ENCODE peak calls at places on chromosomes 11 and 22, in four cellular contexts. V, A, E and S are unnamed samples.

GRCh38 chr11:117226388-117227385 is 5.2 kb downstream of the PCSK7 start:
- DNase-seq in V (peak; percentile 64), A (no peak), E (peak; percentile 22), S (no peak)

GRCh38 chr22:39130152-39130704 is 22.3 kb downstream of the CBX7 start:
- DNase-seq in V (no peak), A (no peak), E (no peak), S (no peak)

GRCh38 chr11:71182791-71183556 is 69.4 kb downstream of the SHANK2 start:
- DNase-seq in V (no peak), A (no peak), E (no peak), S (peak; percentile 28)

GRCh38 chr22:27412866-27413445 is 388.6 kb downstream of the MN1 start:
- DNase-seq in V (peak; percentile 30), A (no peak), E (no peak), S (no peak)

GRCh38 chr11:44280257-44280656 is 29.7 kb downstream of the ALX4 start:
- DNase-seq in V (no peak), A (no peak), E (no peak), S (no peak)

GRCh38 chr11:73999581-74000306 is 9.1 kb downstream of the UCP3 start:
- DNase-seq in V (no peak), A (no peak), E (no peak), S (no peak)

GRCh38 chr22:30605449-30606110 is 1.4 kb upstream of the TCN2 start:
- DNase-seq in V (peak; percentile 29), A (no peak), E (no peak), S (no peak)

GRCh38 chr11:96567193-96567592 is 177.4 kb downstream of the JRKL start:
- DNase-seq in V (no peak), A (no peak), E (no peak), S (no peak)

GRCh38 chr11:134562941-134563471 is 151.0 kb upstream of the B3GAT1 start:
- DNase-seq in V (no peak), A (no peak), E (no peak), S (no peak)

GRCh38 chr11:6474806-6475500 is 1.2 kb upstream of the TRIM3 start:
- DNase-seq in V (no peak), A (no peak), E (no peak), S (no peak)

GRCh38 chr11:62543680-62544444 is 2.7 kb downstream of the AHNAK start:
- DNase-seq in V (no peak), A (no peak), E (no peak), S (no peak)

GRCh38 chr11:7569044-7569443 is 55.2 kb downstream of the PPFIBP2 start:
- DNase-seq in V (no peak), A (no peak), E (no peak), S (no peak)

GRCh38 chr11:12841946-12842630 is 167.0 kb upstream of the RASSF10 start:
- DNase-seq in V (peak; percentile 92), A (no peak), E (no peak), S (no peak)

GRCh38 chr11:62137881-62138629 is 14.2 kb downstream of the INCENP start:
- DNase-seq in V (no peak), A (no peak), E (no peak), S (no peak)

GRCh38 chr11:19642185-19642591 is 70.4 kb upstream of the NAV2 start:
- DNase-seq in V (no peak), A (no peak), E (no peak), S (no peak)
- H3K27ac ChIP-seq in V (no peak overlapping the region), A (peak overlapping the region; percentile 46), E (no peak overlapping the region), S (peak overlapping the region; percentile 66)

GRCh38 chr22:24104307-24105017 is 76.8 kb upstream of the SUSD2 start:
- DNase-seq in V (no peak), A (no peak), E (no peak), S (no peak)
- H3K27ac ChIP-seq in V (no peak overlapping the region), A (peak overlapping the region; percentile 80), E (no peak overlapping the region), S (peak overlapping the region; percentile 83)

GRCh38 chr11:69003866-69004311 is 9.2 kb downstream of the MRGPRF start:
- DNase-seq in V (no peak), A (no peak), E (no peak), S (no peak)
- H3K27ac ChIP-seq in V (no peak overlapping the region), A (peak overlapping the region; percentile 86), E (no peak overlapping the region), S (peak overlapping the region; percentile 82)

DNA sequence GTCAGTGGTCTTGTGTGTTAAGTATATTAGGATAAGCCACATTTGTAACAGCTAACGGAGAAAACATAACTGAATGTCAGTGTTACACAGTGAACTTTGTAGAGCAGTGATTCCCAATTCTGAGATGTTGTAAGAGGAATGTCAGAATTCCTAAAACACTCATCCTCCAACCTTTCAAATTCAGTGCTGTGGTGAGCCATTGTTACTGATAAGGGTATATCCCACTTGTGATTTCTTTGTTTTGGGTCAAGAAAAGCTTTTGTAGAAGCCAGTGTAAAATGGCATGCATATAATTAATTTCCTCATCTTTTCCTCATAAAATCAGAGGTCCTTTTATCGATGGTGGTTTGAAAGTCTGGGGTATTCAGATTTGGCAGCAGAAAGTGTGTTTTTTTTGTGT is 62.0 kb downstream of the ARHGEF12 start:
- DNase-seq in V (peak; percentile 81), A (no peak), E (no peak), S (no peak)
- H3K27ac ChIP-seq in V (no peak overlapping the region), A (no peak overlapping the region), E (no peak overlapping the region), S (no peak overlapping the region)

GRCh38 chr11:65425971-65426838 is 3.6 kb downstream of the NEAT1 start:
- DNase-seq in V (peak; percentile 88), A (no peak), E (no peak), S (no peak)
- H3K27ac ChIP-seq in V (peak overlapping the region; percentile 100), A (peak overlapping the region; percentile 100), E (peak overlapping the region; percentile 98), S (peak overlapping the region; percentile 97)

DNA sequence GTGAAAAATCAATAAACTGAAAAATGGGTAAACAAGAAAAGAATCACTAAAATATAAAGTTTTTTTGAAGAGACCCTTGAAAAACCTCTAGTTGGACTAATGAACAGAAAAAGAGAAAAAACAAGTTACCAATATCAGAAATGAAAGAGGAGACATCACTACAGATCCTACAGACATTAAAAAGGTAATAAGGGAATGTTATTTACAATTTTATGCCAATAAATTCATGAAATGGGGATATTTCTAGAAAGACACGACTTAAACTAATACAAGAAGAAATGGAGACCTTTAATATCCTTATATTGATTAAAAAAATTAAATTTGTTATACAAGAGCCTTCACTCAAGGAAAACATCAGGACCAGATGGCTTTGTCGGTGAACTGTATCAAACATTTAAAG is 109.4 kb downstream of the TBC1D22A start:
- DNase-seq in V (no peak), A (no peak), E (no peak), S (no peak)
- H3K27ac ChIP-seq in V (no peak overlapping the region), A (no peak overlapping the region), E (no peak overlapping the region), S (no peak overlapping the region)

GRCh38 chr11:67432655-67433349 is 4.5 kb downstream of the RPS6KB2 start:
- DNase-seq in V (no peak), A (no peak), E (no peak), S (no peak)
- H3K27ac ChIP-seq in V (no peak overlapping the region), A (no peak overlapping the region), E (no peak overlapping the region), S (no peak overlapping the region)

DNA sequence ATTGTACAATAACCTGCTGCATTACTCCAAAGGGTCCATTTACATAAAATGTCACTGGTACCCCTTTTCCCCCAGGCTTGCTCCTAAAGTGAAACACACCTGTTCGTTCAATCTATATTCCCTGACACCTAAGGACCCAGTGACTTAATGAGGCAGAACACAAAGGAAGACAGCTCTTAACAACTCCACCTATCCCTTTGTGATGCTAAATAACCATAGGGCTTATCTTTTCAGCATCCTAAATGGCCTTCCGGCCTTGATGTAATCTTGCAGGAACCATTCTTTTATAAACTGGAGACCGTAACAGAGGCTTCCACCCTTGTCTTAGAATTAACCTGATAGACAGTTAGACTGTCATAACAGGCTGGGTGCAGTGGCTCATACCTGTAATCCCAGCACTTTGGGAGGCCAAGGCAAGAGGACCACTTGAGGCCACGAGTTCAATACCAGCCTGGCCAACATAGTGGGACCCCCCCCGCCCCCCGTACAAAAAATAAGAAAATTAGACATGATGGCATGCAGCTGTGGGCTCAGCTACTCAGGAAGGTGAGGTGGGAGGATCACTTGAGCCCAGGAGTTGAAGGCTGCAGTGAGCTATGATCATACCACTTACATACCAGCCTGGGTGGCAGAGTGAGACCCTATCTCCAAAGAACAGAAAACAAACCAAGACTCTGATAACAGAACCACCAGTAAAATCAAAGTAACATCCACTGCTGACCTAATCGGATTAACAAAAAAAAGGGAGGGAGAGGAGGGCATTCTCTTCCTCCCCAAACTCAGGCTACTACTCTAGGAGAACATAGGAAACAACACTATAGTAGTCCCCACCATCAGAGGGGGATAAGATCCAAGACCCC is 5.1 kb downstream of the CHEK2 start:
- DNase-seq in V (no peak), A (no peak), E (no peak), S (no peak)
- H3K27ac ChIP-seq in V (no peak overlapping the region), A (no peak overlapping the region), E (no peak overlapping the region), S (no peak overlapping the region)

GRCh38 chr22:50399751-50400331 is 56.7 kb downstream of the PPP6R2 start:
- DNase-seq in V (no peak), A (no peak), E (no peak), S (no peak)
- H3K27ac ChIP-seq in V (no peak overlapping the region), A (no peak overlapping the region), E (no peak overlapping the region), S (peak overlapping the region; percentile 42)

GRCh38 chr22:47053865-47054185 is 291.4 kb downstream of the TBC1D22A start:
- DNase-seq in V (peak; percentile 78), A (no peak), E (no peak), S (no peak)

GRCh38 chr22:47052236-47053012 is 290.0 kb downstream of the TBC1D22A start:
- DNase-seq in V (no peak), A (no peak), E (no peak), S (no peak)

GRCh38 chr22:47053013-47053864 is 290.8 kb downstream of the TBC1D22A start:
- DNase-seq in V (no peak), A (no peak), E (no peak), S (no peak)

GRCh38 chr22:47050601-47051051 is 288.2 kb downstream of the TBC1D22A start:
- DNase-seq in V (no peak), A (no peak), E (no peak), S (no peak)

GRCh38 chr22:47051435-47052175 is 289.2 kb downstream of the TBC1D22A start:
- DNase-seq in V (no peak), A (no peak), E (no peak), S (no peak)
- H3K27ac ChIP-seq in V (no peak overlapping the region), A (no peak overlapping the region), E (no peak overlapping the region), S (no peak overlapping the region)